ENCODE peak calls at places on chromosomes 11 and 22, in four cellular contexts. P, N, M and C are unnamed samples.

GRCh38 chr22:35330258-35330861 is 30.7 kb downstream of the TOM1 start:
- DNase-seq in P (no peak), N (no peak), M (no peak), C (no peak)

GRCh38 chr22:18931905-18932652 is 4.0 kb downstream of the PRODH start:
- DNase-seq in P (no peak), N (no peak), M (no peak), C (no peak)

GRCh38 chr11:75583710-75584658 is 21.9 kb downstream of the SERPINH1 start:
- DNase-seq in P (peak; percentile 46), N (no peak), M (no peak), C (no peak)

GRCh38 chr11:117300773-117301172 is 9.6 kb downstream of the BACE1-AS start:
- DNase-seq in P (peak; percentile 23), N (no peak), M (no peak), C (no peak)

GRCh38 chr11:34641456-34641855 is 20.6 kb downstream of the EHF start:
- DNase-seq in P (no peak), N (peak; percentile 51), M (no peak), C (no peak)

GRCh38 chr11:95739108-95739507 is 50.5 kb downstream of the FAM76B start:
- DNase-seq in P (no peak), N (no peak), M (no peak), C (no peak)

GRCh38 chr11:30522825-30523224 is 63.3 kb downstream of the MPPED2 start:
- DNase-seq in P (no peak), N (no peak), M (no peak), C (no peak)

GRCh38 chr22:17167486-17167885 is 8.4 kb upstream of the HDHD5 start:
- DNase-seq in P (no peak), N (no peak), M (no peak), C (no peak)

GRCh38 chr22:38401336-38402084 is 53.5 kb downstream of the KCNJ4 start:
- DNase-seq in P (no peak), N (no peak), M (no peak), C (no peak)

GRCh38 chr11:120168108-120168959 is 30.4 kb upstream of the TRIM29 start:
- DNase-seq in P (no peak), N (no peak), M (no peak), C (no peak)

GRCh38 chr11:24861440-24861839 is 364.6 kb downstream of the LUZP2 start:
- DNase-seq in P (no peak), N (no peak), M (no peak), C (no peak)

GRCh38 chr22:23075050-23075449 is 4.7 kb downstream of the GNAZ start:
- DNase-seq in P (no peak), N (no peak), M (no peak), C (no peak)

GRCh38 chr11:99631618-99632017 is 610.9 kb downstream of the CNTN5 start:
- DNase-seq in P (no peak), N (no peak), M (no peak), C (no peak)

GRCh38 chr11:44780940-44781631 is 54.3 kb downstream of the TSPAN18 start:
- DNase-seq in P (peak; percentile 95), N (no peak), M (no peak), C (no peak)

GRCh38 chr11:61956191-61957027 is 6.3 kb downstream of the BEST1 start:
- DNase-seq in P (no peak), N (no peak), M (no peak), C (no peak)

GRCh38 chr11:38672445-38672844 is 2074.4 kb upstream of the RAG2 start:
- DNase-seq in P (no peak), N (no peak), M (no peak), C (no peak)

GRCh38 chr11:57647960-57648776 is 1.5 kb downstream of the YPEL4 start:
- DNase-seq in P (peak; percentile 92), N (no peak), M (no peak), C (no peak)

GRCh38 chr11:78832226-78832947 is 257.7 kb upstream of the NARS2 start:
- DNase-seq in P (peak; percentile 6), N (peak; percentile 7), M (no peak), C (no peak)

GRCh38 chr11:10350341-10350740 is 45.5 kb downstream of the ADM start:
- DNase-seq in P (no peak), N (peak; percentile 40), M (peak; percentile 73), C (no peak)

GRCh38 chr11:46364056-46364455 is 16.8 kb downstream of the DGKZ start:
- DNase-seq in P (no peak), N (no peak), M (no peak), C (no peak)

GRCh38 chr11:75261902-75262361 is 21.4 kb downstream of the TPBGL start:
- DNase-seq in P (no peak), N (no peak), M (no peak), C (no peak)

GRCh38 chr11:108242422-108242821 is 19.6 kb downstream of the ATM start:
- DNase-seq in P (no peak), N (no peak), M (no peak), C (no peak)

GRCh38 chr22:19598054-19598855 is 74.0 kb upstream of the CLDN5 start:
- DNase-seq in P (no peak), N (no peak), M (no peak), C (no peak)

GRCh38 chr11:129223701-129224149 is 31.6 kb upstream of the ARHGAP32 start:
- DNase-seq in P (no peak), N (no peak), M (no peak), C (no peak)

GRCh38 chr11:78192223-78192719 is 3.6 kb downstream of the USP35 start:
- DNase-seq in P (peak; percentile 68), N (no peak), M (no peak), C (no peak)

GRCh38 chr11:77207618-77208313 is 79.7 kb downstream of the MYO7A start:
- DNase-seq in P (no peak), N (no peak), M (no peak), C (no peak)

GRCh38 chr11:130208241-130209127 is 48.9 kb downstream of the ST14 start:
- DNase-seq in P (no peak), N (no peak), M (no peak), C (no peak)

GRCh38 chr11:128421577-128421976 is 165.8 kb downstream of the ETS1 start:
- DNase-seq in P (no peak), N (no peak), M (no peak), C (no peak)

GRCh38 chr22:48639896-48640732 is 1187.6 kb downstream of the BRD1 start:
- DNase-seq in P (no peak), N (no peak), M (no peak), C (no peak)

GRCh38 chr22:21652010-21652546 is 10.0 kb downstream of the SDF2L1 start:
- DNase-seq in P (peak; percentile 100), N (peak; percentile 72), M (no peak), C (peak; percentile 51)

GRCh38 chr11:65585396-65586246 is 9.8 kb downstream of the EHBP1L1 start:
- DNase-seq in P (no peak), N (no peak), M (no peak), C (no peak)

GRCh38 chr11:12418019-12418611 is 40.7 kb downstream of the PARVA start:
- DNase-seq in P (peak; percentile 26), N (no peak), M (no peak), C (no peak)

GRCh38 chr11:3109921-3110706 is 52.9 kb upstream of the CARS1 start:
- DNase-seq in P (peak; percentile 80), N (peak; percentile 36), M (peak; percentile 43), C (no peak)
- TF ChIP-seq RFX5 in P (no peak), N (no peak), M (no peak), C (no peak)

GRCh38 chr22:42919199-42919598 is 62.1 kb upstream of the ARFGAP3 start:
- DNase-seq in P (peak; percentile 31), N (peak; percentile 22), M (no peak), C (no peak)
- TF ChIP-seq RFX5 in P (no peak), N (no peak), M (no peak), C (no peak)

GRCh38 chr11:1109101-1109917 is 34.6 kb downstream of the MUC2 start:
- DNase-seq in P (no peak), N (no peak), M (no peak), C (no peak)
- TF ChIP-seq RFX5 in P (no peak), N (no peak), M (no peak), C (no peak)

GRCh38 chr11:16807306-16807705 is 68.9 kb downstream of the C11orf58 start:
- DNase-seq in P (no peak), N (no peak), M (no peak), C (no peak)

GRCh38 chr11:16811136-16812020 is 72.9 kb downstream of the C11orf58 start:
- DNase-seq in P (no peak), N (no peak), M (no peak), C (no peak)

GRCh38 chr11:16813141-16813540 is 74.7 kb downstream of the C11orf58 start:
- DNase-seq in P (no peak), N (no peak), M (no peak), C (no peak)

GRCh38 chr11:16812274-16812673 is 73.8 kb downstream of the C11orf58 start:
- DNase-seq in P (no peak), N (no peak), M (no peak), C (no peak)

GRCh38 chr11:16809901-16810668 is 71.6 kb downstream of the C11orf58 start:
- DNase-seq in P (no peak), N (no peak), M (no peak), C (no peak)
- TF ChIP-seq RFX5 in P (no peak), N (no peak), M (no peak), C (no peak)